ENCODE peak calls at places on chromosomes 2 and 18, in four cellular contexts. G is epithelial cell of esophagus, D is endodermal cell, P is Daoy. X is an unnamed sample.

GRCh38 chr2:163348843-163349395 is 386.9 kb downstream of the FIGN start:
- DNase-seq in G (peak), D (peak), P (peak), X (peak)

GRCh38 chr2:161136696-161137324 is 23.4 kb upstream of the TANK start:
- DNase-seq in G (peak), D (no peak), P (peak), X (no peak)

GRCh38 chr2:158781562-158781961 is 13.6 kb upstream of the DAPL1 start:
- DNase-seq in G (peak), D (no peak), P (peak), X (no peak)

GRCh38 chr2:192357216-192357615 is 162.5 kb upstream of the TMEFF2 start:
- DNase-seq in G (peak), D (no peak), P (no peak), X (no peak)

GRCh38 chr18:55328301-55328700 is 259.7 kb downstream of the TCF4 start:
- DNase-seq in G (peak), D (no peak), P (peak), X (no peak)

GRCh38 chr2:237625216-237625705 is 2.1 kb upstream of the LRRFIP1 start:
- DNase-seq in G (no peak), D (no peak), P (no peak), X (no peak)

GRCh38 chr2:151544449-151544848 is 134.7 kb downstream of the RIF1 start:
- DNase-seq in G (no peak), D (no peak), P (no peak), X (no peak)

GRCh38 chr2:99818842-99819241 is 323.5 kb downstream of the AFF3 start:
- DNase-seq in G (peak), D (no peak), P (no peak), X (no peak)

GRCh38 chr2:43560231-43560547 is 35.6 kb downstream of the THADA start:
- DNase-seq in G (no peak), D (no peak), P (no peak), X (no peak)

GRCh38 chr2:101442667-101443061 is 32.2 kb downstream of the RFX8 start:
- DNase-seq in G (no peak), D (peak), P (peak), X (no peak)

GRCh38 chr2:219445220-219445631 is 10.6 kb downstream of the SPEG start:
- DNase-seq in G (no peak), D (no peak), P (no peak), X (no peak)

GRCh38 chr2:46134531-46135229 is 162.5 kb upstream of the EPAS1 start:
- DNase-seq in G (peak), D (no peak), P (no peak), X (no peak)

GRCh38 chr2:224584768-224585204 is 377 bp downstream of the CUL3 start:
- DNase-seq in G (peak), D (no peak), P (peak), X (peak)

GRCh38 chr2:851680-852079 is 99.0 kb upstream of the SNTG2 start:
- DNase-seq in G (no peak), D (no peak), P (no peak), X (no peak)

GRCh38 chr2:36489296-36489695 is 108.7 kb downstream of the FEZ2 start:
- DNase-seq in G (peak), D (no peak), P (peak), X (no peak)

GRCh38 chr2:196718796-196719564 is 79.5 kb downstream of the CCDC150 start:
- DNase-seq in G (no peak), D (peak), P (peak), X (no peak)

GRCh38 chr18:22552254-22552653 is 134.5 kb upstream of the CTAGE1 start:
- DNase-seq in G (no peak), D (no peak), P (peak), X (no peak)

GRCh38 chr18:44896817-44897216 is 216.1 kb downstream of the SETBP1 start:
- DNase-seq in G (no peak), D (no peak), P (no peak), X (no peak)

GRCh38 chr2:20016346-20016745 is 3.9 kb upstream of the MATN3 start:
- DNase-seq in G (no peak), D (peak), P (no peak), X (peak)

GRCh38 chr2:241945311-241945710 is 75.8 kb downstream of the RTP5 start:
- DNase-seq in G (no peak), D (no peak), P (no peak), X (no peak)

GRCh38 chr2:77161009-77161408 is 361.2 kb downstream of the LRRTM4 start:
- DNase-seq in G (peak), D (no peak), P (peak), X (no peak)

GRCh38 chr18:64659186-64659585 is 510.3 kb upstream of the LINC00305 start:
- DNase-seq in G (no peak), D (no peak), P (no peak), X (no peak)

GRCh38 chr2:49416252-49416651 is 261.9 kb upstream of the FSHR start:
- DNase-seq in G (no peak), D (no peak), P (no peak), X (no peak)

GRCh38 chr18:76892832-76893231 is 70.5 kb downstream of the ZNF236 start:
- DNase-seq in G (no peak), D (no peak), P (no peak), X (no peak)

GRCh38 chr2:190649798-190650390 is 1.0 kb downstream of the NAB1 start:
- DNase-seq in G (peak), D (no peak), P (peak), X (peak)

GRCh38 chr2:20537423-20538307 is 90.8 kb downstream of the RHOB start:
- DNase-seq in G (no peak), D (peak), P (no peak), X (no peak)

GRCh38 chr2:25473758-25474335 is 132.1 kb upstream of the DNMT3A start:
- DNase-seq in G (no peak), D (no peak), P (peak), X (no peak)

GRCh38 chr2:36805635-36806224 is 109.2 kb downstream of the VIT start:
- DNase-seq in G (no peak), D (no peak), P (no peak), X (no peak)

GRCh38 chr2:146994246-146994645 is 850.6 kb upstream of the ACVR2A start:
- DNase-seq in G (no peak), D (no peak), P (no peak), X (no peak)

GRCh38 chr18:27715751-27716150 is 461.2 kb downstream of the CDH2 start:
- DNase-seq in G (no peak), D (no peak), P (peak), X (no peak)

GRCh38 chr2:230575640-230576324 is 136.9 kb upstream of the CAB39 start:
- DNase-seq in G (no peak), D (no peak), P (peak), X (peak)

GRCh38 chr2:209985879-209986278 is 16.6 kb upstream of the RPE start:
- DNase-seq in G (no peak), D (no peak), P (no peak), X (no peak)

GRCh38 chr2:98830573-98831145 is 99.7 kb upstream of the MGAT4A start:
- DNase-seq in G (no peak), D (no peak), P (no peak), X (no peak)

GRCh38 chr2:181457741-181458425 is 697 bp downstream of the ITGA4 start:
- DNase-seq in G (peak), D (peak), P (peak), X (no peak)

GRCh38 chr18:52287151-52287550 is 52.8 kb upstream of the DCC start:
- DNase-seq in G (no peak), D (no peak), P (no peak), X (no peak)

GRCh38 chr2:66189598-66189997 is 245.3 kb upstream of the MEIS1 start:
- DNase-seq in G (peak), D (no peak), P (no peak), X (no peak)

GRCh38 chr2:8568543-8569302 is 113.1 kb upstream of the ID2 start:
- DNase-seq in G (no peak), D (no peak), P (no peak), X (no peak)

GRCh38 chr2:232699110-232699509 is 2.0 kb downstream of the GIGYF2 start:
- DNase-seq in G (no peak), D (peak), P (no peak), X (no peak)

GRCh38 chr2:3633982-3634630 is 23.9 kb upstream of the ALLC start:
- DNase-seq in G (no peak), D (peak), P (no peak), X (no peak)

GRCh38 chr18:7663305-7664023 is 96.3 kb downstream of the PTPRM start:
- DNase-seq in G (no peak), D (no peak), P (no peak), X (no peak)